ENCODE peak calls at places on chromosomes 3 and 15, in six cellular contexts. F is NCI-H1105; C is activated CD4-positive, CD25-positive, alpha-beta regulatory T cell treated with anti-CD3 and anti-CD28 coated beads, Interleukin-2, amount 50 U/mL, for 72 hours; R is activated effector memory CD4-positive, alpha-beta T cell treated with anti-CD3 and anti-CD28 coated beads, Interleukin-2, amount 50 U/mL, for 16 hours; Z is nephron progenitor cell; B is activated T-cell treated with anti-CD3 and anti-CD28 coated beads for 48 hours. P is an unnamed sample.

GRCh38 chr3:127899200-127899599 is 15.8 kb upstream of the KBTBD12 start:
- DNase-seq in F (no peak), C (no peak), R (no peak), Z (no peak), B (no peak), P (peak; percentile 56)

GRCh38 chr15:78992416-78993256 is 47.8 kb upstream of the CTSH start:
- DNase-seq in F (no peak), C (no peak), R (no peak), Z (no peak), B (no peak), P (no peak)

GRCh38 chr15:90001062-90001682 is at the start of gene ZNF710:
- DNase-seq in F (no peak), C (peak; percentile 55), R (peak; percentile 76), Z (peak; percentile 56), B (no peak), P (peak; percentile 84)

GRCh38 chr3:115165266-115165665 is 18.2 kb upstream of the ZBTB20 start:
- DNase-seq in F (no peak), C (no peak), R (no peak), Z (no peak), B (no peak), P (no peak)

GRCh38 chr15:49490963-49491362 is 67.9 kb downstream of the FGF7 start:
- DNase-seq in F (no peak), C (no peak), R (no peak), Z (no peak), B (no peak), P (no peak)

GRCh38 chr3:1477669-1478068 is 384.8 kb downstream of the CNTN6 start:
- DNase-seq in F (no peak), C (no peak), R (no peak), Z (no peak), B (no peak), P (no peak)

GRCh38 chr15:59590027-59590426 is 21.6 kb upstream of the GCNT3 start:
- DNase-seq in F (no peak), C (no peak), R (no peak), Z (no peak), B (peak; percentile 0), P (no peak)

GRCh38 chr3:71062920-71063767 is 520.4 kb downstream of the FOXP1 start:
- DNase-seq in F (no peak), C (no peak), R (no peak), Z (no peak), B (no peak), P (no peak)

GRCh38 chr15:91472316-91472756 is 372.3 kb downstream of the SV2B start:
- DNase-seq in F (peak; percentile 3), C (no peak), R (peak; percentile 66), Z (no peak), B (no peak), P (no peak)

GRCh38 chr15:38828031-38828532 is 263.5 kb upstream of the RASGRP1 start:
- DNase-seq in F (no peak), C (no peak), R (no peak), Z (no peak), B (no peak), P (no peak)

GRCh38 chr3:168248383-168249047 is 152.8 kb upstream of the GOLIM4 start:
- DNase-seq in F (no peak), C (no peak), R (no peak), Z (peak; percentile 63), B (no peak), P (peak; percentile 83)

GRCh38 chr3:141686477-141687280 is 51.4 kb upstream of the RNF7 start:
- DNase-seq in F (peak; percentile 73), C (no peak), R (no peak), Z (no peak), B (no peak), P (no peak)

GRCh38 chr3:101216710-101217457 is 103.5 kb downstream of the IMPG2 start:
- DNase-seq in F (no peak), C (no peak), R (no peak), Z (no peak), B (no peak), P (no peak)

GRCh38 chr3:50608278-50608677 is 3.3 kb downstream of the CISH start:
- DNase-seq in F (no peak), C (no peak), R (no peak), Z (no peak), B (no peak), P (no peak)

GRCh38 chr3:81989773-81990172 is 228.3 kb upstream of the GBE1 start:
- DNase-seq in F (no peak), C (no peak), R (no peak), Z (no peak), B (no peak), P (no peak)

GRCh38 chr3:113825090-113825489 is 13.5 kb upstream of the GRAMD1C start:
- DNase-seq in F (no peak), C (no peak), R (no peak), Z (no peak), B (no peak), P (peak; percentile 52)

GRCh38 chr3:183966361-183966791 is 51.3 kb downstream of the ABCC5 start:
- DNase-seq in F (no peak), C (no peak), R (no peak), Z (no peak), B (no peak), P (no peak)

GRCh38 chr3:40631341-40631995 is 106.7 kb downstream of the ZNF621 start:
- DNase-seq in F (no peak), C (no peak), R (no peak), Z (no peak), B (no peak), P (no peak)

GRCh38 chr15:78651930-78652655 is 11.1 kb upstream of the CHRNB4 start:
- DNase-seq in F (no peak), C (no peak), R (no peak), Z (no peak), B (no peak), P (no peak)

GRCh38 chr3:154428369-154429206 is 1.4 kb downstream of the GPR149 start:
- DNase-seq in F (peak; percentile 52), C (no peak), R (no peak), Z (peak; percentile 51), B (no peak), P (peak; percentile 79)

GRCh38 chr3:195095704-195096036 is 175.3 kb downstream of the XXYLT1 start:
- DNase-seq in F (no peak), C (no peak), R (no peak), Z (no peak), B (no peak), P (no peak)

GRCh38 chr3:150145659-150146058 is 175.0 kb upstream of the PFN2 start:
- DNase-seq in F (no peak), C (no peak), R (no peak), Z (no peak), B (no peak), P (no peak)

GRCh38 chr3:52930748-52931147 is 33.4 kb upstream of the STIMATE start:
- DNase-seq in F (no peak), C (no peak), R (no peak), Z (no peak), B (no peak), P (no peak)

P was measured in endodermal cell.